ENCODE peak calls at places on chromosomes 1 and 21, in five cellular contexts. V is T-helper 1 cell; F is H4; G is activated T-cell treated with anti-CD3 and anti-CD28 coated beads, Interleukin-2, amount 50 U/mL, for 24 hours; H is endothelial cell. W is an unnamed sample.

GRCh38 chr21:16408280-16408669 is 678.5 kb downstream of the USP25 start:
- DNase-seq in V (no peak), F (no peak), G (no peak), H (no peak), W (no peak)

GRCh38 chr21:46661627-46662366 is 26.3 kb downstream of the PRMT2 start:
- DNase-seq in V (no peak), F (no peak), G (no peak), H (no peak), W (no peak)

GRCh38 chr1:12174789-12175455 is 8.1 kb downstream of the TNFRSF1B start:
- DNase-seq in V (no peak), F (no peak), G (no peak), H (peak; percentile 43), W (no peak)

GRCh38 chr1:159828916-159829634 is 2.4 kb downstream of the SLAMF8 start:
- DNase-seq in V (no peak), F (peak; percentile 16), G (no peak), H (peak; percentile 66), W (no peak)

GRCh38 chr1:229642376-229642775 is 16.3 kb downstream of the URB2 start:
- DNase-seq in V (no peak), F (no peak), G (no peak), H (no peak), W (no peak)

GRCh38 chr1:247487057-247487456 is 29.2 kb upstream of the OR2B11 start:
- DNase-seq in V (peak; percentile 19), F (peak; percentile 18), G (peak; percentile 38), H (peak; percentile 42), W (peak; percentile 10)

GRCh38 chr21:44428281-44428942 is 26.9 kb upstream of the LRRC3 start:
- DNase-seq in V (peak; percentile 42), F (no peak), G (peak; percentile 65), H (peak; percentile 42), W (no peak)

GRCh38 chr1:181992072-181992471 is 69.4 kb downstream of the ZNF648 start:
- DNase-seq in V (no peak), F (no peak), G (no peak), H (no peak), W (no peak)

GRCh38 chr21:26041441-26042180 is 129.0 kb downstream of the APP start:
- DNase-seq in V (no peak), F (no peak), G (no peak), H (no peak), W (no peak)

GRCh38 chr1:184504012-184504694 is 117.3 kb downstream of the C1orf21 start:
- DNase-seq in V (no peak), F (no peak), G (no peak), H (no peak), W (peak; percentile 42)

GRCh38 chr1:212219679-212220463 is 65.3 kb upstream of the PPP2R5A start:
- DNase-seq in V (no peak), F (no peak), G (no peak), H (no peak), W (no peak)

GRCh38 chr1:39524591-39525365 is 33.3 kb downstream of the BMP8A start:
- DNase-seq in V (no peak), F (no peak), G (no peak), H (no peak), W (no peak)

GRCh38 chr1:204410764-204411450 is 710 bp downstream of the PPP1R15B start:
- DNase-seq in V (no peak), F (no peak), G (peak; percentile 52), H (peak; percentile 64), W (peak; percentile 53)

W was measured in cerebellum.